ENCODE peak calls at places on chromosome 12, in eight cellular contexts. W is heart right ventricle, H is progenitor cell of endocrine pancreas, J is heart left ventricle, F is GM23338, E is neural crest cell, Q is foreskin keratinocyte, K is GM12865. T is an unnamed sample.

GRCh38 chr12:97022831-97023230 is 115.8 kb downstream of the NEDD1 start:
- DNase-seq in W (no peak), H (no peak), J (no peak), F (no peak), E (no peak), Q (no peak), K (no peak), T (no peak)

GRCh38 chr12:89880695-89881350 is 172.2 kb upstream of the ATP2B1 start:
- DNase-seq in W (no peak), H (no peak), J (no peak), F (no peak), E (no peak), Q (no peak), K (peak), T (no peak)

GRCh38 chr12:124904306-124905098 is 9.9 kb downstream of the UBC start:
- DNase-seq in W (peak), H (no peak), J (peak), F (no peak), E (peak), Q (peak), K (peak), T (peak)

GRCh38 chr12:13986031-13986430 is 4.6 kb upstream of the GRIN2B start:
- DNase-seq in W (no peak), H (no peak), J (no peak), F (no peak), E (no peak), Q (peak), K (no peak), T (no peak)

GRCh38 chr12:4407136-4407535 is 27.6 kb upstream of the FGF23 start:
- DNase-seq in W (no peak), H (no peak), J (no peak), F (no peak), E (no peak), Q (no peak), K (no peak), T (no peak)

GRCh38 chr12:7642876-7643309 is 22.8 kb downstream of the APOBEC1 start:
- DNase-seq in W (no peak), H (no peak), J (no peak), F (peak), E (peak), Q (peak), K (peak), T (peak)

GRCh38 chr12:96478011-96478410 is 11.4 kb upstream of the CFAP54 start:
- DNase-seq in W (no peak), H (no peak), J (no peak), F (peak), E (no peak), Q (no peak), K (no peak), T (no peak)

GRCh38 chr12:12909228-12909994 is 18.0 kb downstream of the GPRC5A start:
- DNase-seq in W (no peak), H (no peak), J (no peak), F (no peak), E (no peak), Q (no peak), K (peak), T (no peak)

GRCh38 chr12:85076688-85077430 is 40.7 kb downstream of the LRRIQ1 start:
- DNase-seq in W (no peak), H (no peak), J (no peak), F (peak), E (no peak), Q (peak), K (peak), T (peak)

GRCh38 chr12:110741795-110742717 is 635 bp downstream of the PPP1CC start:
- DNase-seq in W (no peak), H (no peak), J (peak), F (peak), E (no peak), Q (peak), K (peak), T (no peak)

GRCh38 chr12:80313184-80313583 is 130.9 kb upstream of the PTPRQ start:
- DNase-seq in W (no peak), H (no peak), J (no peak), F (no peak), E (no peak), Q (no peak), K (no peak), T (no peak)

GRCh38 chr12:54136844-54137580 is 51.8 kb downstream of the SMUG1 start:
- DNase-seq in W (no peak), H (no peak), J (no peak), F (no peak), E (no peak), Q (no peak), K (no peak), T (no peak)

GRCh38 chr12:29245246-29245645 is 96.2 kb downstream of the FAR2 start:
- DNase-seq in W (no peak), H (no peak), J (no peak), F (no peak), E (no peak), Q (no peak), K (peak), T (no peak)

GRCh38 chr12:124470139-124470538 is 97.3 kb downstream of the NCOR2 start:
- DNase-seq in W (no peak), H (no peak), J (no peak), F (no peak), E (no peak), Q (no peak), K (no peak), T (no peak)

GRCh38 chr12:67750528-67751183 is 102.1 kb downstream of the DYRK2 start:
- DNase-seq in W (no peak), H (no peak), J (no peak), F (no peak), E (no peak), Q (no peak), K (no peak), T (peak)

GRCh38 chr12:25500651-25501050 is 52.4 kb downstream of the LMNTD1 start:
- DNase-seq in W (no peak), H (no peak), J (no peak), F (no peak), E (no peak), Q (peak), K (no peak), T (peak)

DNA sequence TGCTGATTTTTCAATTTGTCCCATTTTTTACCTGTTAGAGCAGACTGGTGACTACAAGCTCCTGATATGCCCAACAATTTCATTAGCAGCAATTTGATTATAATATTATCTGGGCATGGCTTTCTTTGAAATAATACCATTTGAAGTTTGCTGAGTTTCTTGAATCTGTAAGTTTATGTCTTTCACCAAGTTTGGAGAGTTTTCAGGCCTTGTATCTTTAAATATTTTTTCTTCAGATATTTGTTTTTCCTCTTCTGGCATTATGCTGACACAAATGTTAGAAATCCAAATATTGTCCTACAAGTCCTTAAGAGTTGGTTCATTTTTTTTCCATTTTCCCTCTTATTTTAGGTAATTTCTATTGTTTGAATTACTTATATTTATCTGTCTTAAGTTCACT is 30.4 kb downstream of the SLC2A13 start:
- DNase-seq in W (no peak), H (no peak), J (no peak), F (no peak), E (no peak), Q (no peak), K (no peak), T (no peak)
- TF ChIP-seq CTCF in W (no peak), H (no peak), J (no peak), F (no peak), E (no peak), Q (no peak), K (no peak), T (no peak)

GRCh38 chr12:32307352-32307751 is 92.0 kb upstream of the FGD4 start:
- DNase-seq in W (no peak), H (no peak), J (no peak), F (no peak), E (no peak), Q (no peak), K (no peak), T (no peak)

GRCh38 chr12:32309811-32310755 is 89.3 kb upstream of the FGD4 start:
- DNase-seq in W (no peak), H (no peak), J (no peak), F (no peak), E (no peak), Q (peak), K (no peak), T (no peak)

DNA sequence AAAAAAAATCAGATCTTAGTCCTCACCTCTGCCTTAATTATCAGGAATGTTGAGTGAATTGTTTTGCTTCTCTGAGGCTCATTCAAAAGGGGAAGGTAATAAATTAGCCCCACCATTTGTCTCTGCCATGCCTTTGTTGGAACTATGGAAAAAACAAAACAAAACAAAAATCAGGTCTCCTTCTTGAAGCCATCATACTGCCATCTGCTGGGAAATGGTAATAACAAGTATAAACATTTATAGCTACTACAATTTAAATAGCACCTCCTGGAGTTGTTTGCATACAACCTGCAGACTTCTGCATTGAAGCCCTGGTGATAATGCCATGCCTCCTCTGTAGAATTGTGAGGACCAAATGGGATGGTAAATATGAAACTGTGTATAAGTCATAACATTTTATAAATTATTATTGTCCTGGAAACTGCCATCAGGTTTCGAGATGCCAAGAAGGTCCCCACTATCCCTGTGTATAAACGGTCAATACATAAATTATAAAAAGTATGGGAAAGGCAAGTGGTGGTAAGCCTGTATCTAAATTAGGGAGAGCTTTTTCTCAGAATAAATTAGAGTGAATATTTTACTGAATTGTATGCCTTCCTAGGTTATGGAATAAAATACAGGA is 87.2 kb upstream of the FGD4 start:
- DNase-seq in W (no peak), H (no peak), J (no peak), F (peak), E (no peak), Q (peak), K (peak), T (peak)
- TF ChIP-seq CTCF in W (peak), H (peak), J (peak), F (peak), E (peak), Q (peak), K (peak), T (peak)

GRCh38 chr12:40992674-40993073 is 195.4 kb upstream of the PDZRN4 start:
- DNase-seq in W (no peak), H (no peak), J (no peak), F (no peak), E (no peak), Q (peak), K (no peak), T (no peak)

GRCh38 chr12:40989785-40990184 is 198.3 kb upstream of the PDZRN4 start:
- DNase-seq in W (no peak), H (no peak), J (no peak), F (no peak), E (no peak), Q (no peak), K (peak), T (no peak)

GRCh38 chr12:40988831-40989230 is 199.3 kb upstream of the PDZRN4 start:
- DNase-seq in W (no peak), H (no peak), J (no peak), F (no peak), E (no peak), Q (no peak), K (no peak), T (no peak)

GRCh38 chr12:40993158-40993557 is 195.0 kb upstream of the PDZRN4 start:
- DNase-seq in W (no peak), H (no peak), J (no peak), F (no peak), E (no peak), Q (peak), K (no peak), T (no peak)

GRCh38 chr12:40992158-40992557 is 196.0 kb upstream of the PDZRN4 start:
- DNase-seq in W (no peak), H (no peak), J (no peak), F (no peak), E (no peak), Q (no peak), K (no peak), T (no peak)
- TF ChIP-seq CTCF in W (no peak), H (no peak), J (no peak), F (no peak), E (no peak), Q (no peak), K (no peak), T (no peak)

GRCh38 chr12:109255377-109255776 is 53.7 kb downstream of the FOXN4 start:
- DNase-seq in W (no peak), H (no peak), J (no peak), F (peak), E (no peak), Q (no peak), K (peak), T (no peak)
- TF ChIP-seq CTCF in W (no peak), H (no peak), J (no peak), F (peak), E (peak), Q (peak), K (no peak), T (peak)

GRCh38 chr12:32754101-32754500 is 1.6 kb downstream of the YARS2 start:
- DNase-seq in W (no peak), H (no peak), J (no peak), F (peak), E (no peak), Q (peak), K (no peak), T (no peak)

GRCh38 chr12:32755051-32755653 is 545 bp downstream of the YARS2 start:
- DNase-seq in W (peak), H (peak), J (peak), F (peak), E (peak), Q (peak), K (peak), T (peak)

GRCh38 chr12:32755654-32756475 is at the start of gene YARS2:
- DNase-seq in W (peak), H (peak), J (peak), F (peak), E (peak), Q (peak), K (peak), T (peak)

GRCh38 chr12:32756476-32757158 is 920 bp upstream of the YARS2 start:
- DNase-seq in W (no peak), H (no peak), J (no peak), F (peak), E (peak), Q (peak), K (no peak), T (no peak)

DNA sequence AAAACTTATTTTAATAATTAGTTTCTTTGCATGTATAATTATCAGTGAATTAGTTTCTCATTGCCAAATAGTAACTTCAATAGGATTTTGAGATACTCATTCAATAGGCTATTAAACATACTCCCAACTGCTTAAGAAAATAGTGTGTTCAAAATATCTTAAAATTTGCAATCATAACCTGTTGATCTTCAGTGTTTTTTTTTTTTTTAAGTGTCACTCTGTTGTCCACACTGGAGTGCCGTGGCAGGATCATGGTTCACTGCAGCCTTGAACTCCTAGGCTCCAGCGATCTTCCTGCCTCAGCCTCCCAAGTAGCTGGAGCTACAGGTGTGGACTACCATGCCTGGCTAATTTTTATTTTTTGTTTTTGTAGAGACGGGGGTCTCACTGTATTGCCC is 1.5 kb upstream of the YARS2 start:
- DNase-seq in W (no peak), H (no peak), J (no peak), F (no peak), E (no peak), Q (no peak), K (no peak), T (no peak)
- TF ChIP-seq CTCF in W (no peak), H (no peak), J (no peak), F (no peak), E (no peak), Q (no peak), K (no peak), T (no peak)

GRCh38 chr12:56634837-56635538 is 4.9 kb upstream of the BAZ2A start:
- DNase-seq in W (peak), H (peak), J (peak), F (peak), E (peak), Q (peak), K (peak), T (peak)
- TF ChIP-seq CTCF in W (peak), H (peak), J (peak), F (peak), E (peak), Q (peak), K (peak), T (peak)

GRCh38 chr12:99658950-99659349 is 11.4 kb downstream of the GARIN6 start:
- DNase-seq in W (no peak), H (no peak), J (no peak), F (peak), E (no peak), Q (peak), K (peak), T (no peak)
- TF ChIP-seq CTCF in W (no peak), H (peak), J (peak), F (peak), E (peak), Q (peak), K (peak), T (peak)

GRCh38 chr12:43338848-43339526 is 213.0 kb downstream of the ADAMTS20 start:
- DNase-seq in W (no peak), H (no peak), J (no peak), F (peak), E (peak), Q (peak), K (peak), T (peak)

GRCh38 chr12:43332977-43333649 is 218.9 kb downstream of the ADAMTS20 start:
- DNase-seq in W (no peak), H (no peak), J (no peak), F (no peak), E (no peak), Q (peak), K (no peak), T (peak)

GRCh38 chr12:43337571-43338497 is 214.2 kb downstream of the ADAMTS20 start:
- DNase-seq in W (no peak), H (no peak), J (no peak), F (no peak), E (no peak), Q (peak), K (no peak), T (no peak)

GRCh38 chr12:43333650-43334043 is 218.4 kb downstream of the ADAMTS20 start:
- DNase-seq in W (no peak), H (no peak), J (no peak), F (no peak), E (no peak), Q (no peak), K (no peak), T (no peak)

GRCh38 chr12:43336962-43337555 is 214.9 kb downstream of the ADAMTS20 start:
- DNase-seq in W (no peak), H (no peak), J (no peak), F (peak), E (no peak), Q (peak), K (peak), T (peak)
- TF ChIP-seq CTCF in W (peak), H (peak), J (peak), F (peak), E (peak), Q (peak), K (peak), T (peak)

GRCh38 chr12:30754750-30755394 is at the start of gene CAPRIN2:
- DNase-seq in W (peak), H (peak), J (peak), F (peak), E (peak), Q (peak), K (peak), T (peak)

GRCh38 chr12:30753761-30754382 is 879 bp downstream of the CAPRIN2 start:
- DNase-seq in W (no peak), H (no peak), J (no peak), F (peak), E (no peak), Q (peak), K (peak), T (peak)

GRCh38 chr12:30754383-30754749 is 385 bp downstream of the CAPRIN2 start:
- DNase-seq in W (no peak), H (no peak), J (no peak), F (no peak), E (no peak), Q (no peak), K (no peak), T (no peak)

GRCh38 chr12:30752255-30752654 is 2.5 kb downstream of the CAPRIN2 start:
- DNase-seq in W (no peak), H (no peak), J (no peak), F (no peak), E (no peak), Q (no peak), K (no peak), T (no peak)

GRCh38 chr12:30753233-30753632 is 1.5 kb downstream of the CAPRIN2 start:
- DNase-seq in W (no peak), H (no peak), J (no peak), F (peak), E (peak), Q (peak), K (peak), T (no peak)
- TF ChIP-seq CTCF in W (no peak), H (peak), J (peak), F (peak), E (peak), Q (peak), K (no peak), T (peak)

DNA sequence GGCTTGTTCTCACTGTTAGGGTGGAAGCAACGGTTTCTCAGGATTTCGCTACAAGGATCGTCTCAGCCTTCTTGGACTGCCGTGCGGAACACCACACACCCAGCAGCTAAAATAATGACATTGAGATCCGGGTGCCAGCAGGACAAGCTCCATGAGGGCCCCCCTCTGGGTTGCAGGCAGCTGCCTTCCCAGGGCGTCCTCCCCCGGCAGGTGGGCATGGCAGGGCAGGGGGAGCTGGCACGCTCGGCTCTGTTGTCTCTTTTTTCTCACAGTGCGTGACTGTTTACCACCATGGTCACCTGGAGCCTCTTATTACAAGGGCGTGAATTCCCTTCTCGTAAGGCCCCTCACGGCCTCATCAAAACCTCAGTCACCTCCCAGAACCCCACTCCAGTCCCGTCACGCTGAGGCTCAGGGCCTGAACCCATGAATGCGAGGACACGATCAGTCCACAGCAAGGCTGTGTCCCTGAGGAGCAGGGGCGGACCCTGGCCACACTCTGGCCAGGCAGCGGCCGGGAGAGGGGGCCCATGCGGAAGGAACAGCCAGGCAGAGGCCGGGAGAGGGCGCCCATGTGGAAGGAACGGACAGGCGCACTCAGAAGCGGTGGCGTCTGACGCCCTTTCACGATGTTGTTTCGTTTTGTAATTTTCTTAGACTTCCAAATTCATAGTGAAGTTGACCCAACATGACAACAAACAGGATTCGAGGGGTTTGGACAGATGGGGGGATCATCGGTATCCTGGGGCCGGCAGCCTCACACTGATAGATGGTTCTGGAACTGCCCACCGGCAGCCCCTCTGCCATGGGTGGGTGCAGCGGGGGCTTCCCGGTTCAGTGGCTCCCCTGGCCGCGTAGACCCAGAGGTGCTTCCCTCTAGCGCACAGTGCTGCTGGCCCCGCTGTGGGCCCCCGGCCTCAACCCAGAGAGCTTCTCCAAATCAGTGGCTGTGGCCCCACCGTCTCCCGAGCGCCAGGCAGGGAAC is 10.0 kb downstream of the LRCOL1 start:
- DNase-seq in W (peak), H (peak), J (peak), F (peak), E (peak), Q (peak), K (peak), T (peak)
- TF ChIP-seq CTCF in W (peak), H (peak), J (peak), F (peak), E (peak), Q (peak), K (peak), T (peak)